ENCODE peak calls at places on chromosomes 3 and 15, in eight cellular contexts. W is ovary, B is tibial nerve, V is GM12878, C is HepG2, N is K562, R is A549, L is transverse colon. G is an unnamed sample.

GRCh38 chr3:123157598-123158287 is 44.0 kb upstream of the SEC22A start:
- DNase-seq in W (no peak), V (no peak), L (no peak), R (no peak), B (no peak), N (no peak), C (peak; percentile 72), G (peak; percentile 16)

GRCh38 chr15:58779554-58779953 is 8.5 kb downstream of the MINDY2 start:
- DNase-seq in N (peak; percentile 59), B (no peak), V (no peak), L (no peak), C (no peak), W (no peak), R (no peak), G (no peak)

GRCh38 chr15:98150084-98150483 is 189.6 kb downstream of the ARRDC4 start:
- DNase-seq in B (no peak), R (no peak), C (no peak), V (no peak), L (no peak), N (no peak), W (no peak), G (no peak)

GRCh38 chr3:122247825-122248185 is 64.3 kb downstream of the CASR start:
- DNase-seq in C (no peak), N (no peak), L (no peak), V (no peak), B (no peak), R (no peak), W (no peak), G (peak; percentile 21)

GRCh38 chr15:29698030-29698701 is 124.1 kb downstream of the TJP1 start:
- DNase-seq in L (no peak), N (no peak), R (peak; percentile 96), C (peak; percentile 61), V (no peak), B (no peak), W (no peak), G (no peak)

GRCh38 chr3:118909751-118910150 is 124.9 kb downstream of the IGSF11 start:
- DNase-seq in R (peak; percentile 13), N (no peak), L (no peak), B (no peak), W (no peak), C (no peak), V (no peak), G (no peak)

GRCh38 chr15:79073336-79073735 is 17.2 kb downstream of the RASGRF1 start:
- DNase-seq in V (no peak), R (no peak), C (no peak), W (no peak), B (no peak), L (no peak), N (no peak), G (no peak)

GRCh38 chr3:177330771-177331170 is 133.5 kb upstream of the TBL1XR1 start:
- DNase-seq in V (no peak), W (no peak), B (no peak), L (no peak), R (no peak), N (no peak), C (no peak), G (no peak)

GRCh38 chr3:42697326-42698051 is 5.1 kb downstream of the HHATL start:
- DNase-seq in V (no peak), B (no peak), L (no peak), N (no peak), C (no peak), R (no peak), W (peak; percentile 4), G (no peak)

GRCh38 chr15:88834211-88834812 is 31.1 kb downstream of the ACAN start:
- DNase-seq in R (peak; percentile 44), B (peak; percentile 57), N (peak; percentile 48), W (peak; percentile 78), V (no peak), C (no peak), L (peak; percentile 24), G (peak; percentile 51)

GRCh38 chr3:36909666-36910065 is 35.2 kb downstream of the TRANK1 start:
- DNase-seq in V (no peak), L (no peak), R (no peak), N (no peak), B (no peak), W (no peak), C (no peak), G (no peak)

GRCh38 chr3:15361494-15362214 is 29.3 kb upstream of the SH3BP5 start:
- DNase-seq in B (no peak), V (peak; percentile 99), L (peak; percentile 23), N (no peak), W (no peak), R (no peak), C (no peak), G (no peak)

GRCh38 chr3:62143843-62144450 is 229.4 kb downstream of the FEZF2 start:
- DNase-seq in B (no peak), R (no peak), C (no peak), L (no peak), N (no peak), W (no peak), V (no peak), G (no peak)

GRCh38 chr3:62144482-62144881 is 228.9 kb downstream of the FEZF2 start:
- DNase-seq in V (no peak), R (no peak), L (no peak), W (no peak), N (no peak), C (no peak), B (no peak), G (no peak)

GRCh38 chr3:62142696-62143095 is 230.7 kb downstream of the FEZF2 start:
- DNase-seq in B (no peak), L (no peak), V (no peak), W (no peak), N (no peak), C (no peak), R (no peak), G (no peak)

GRCh38 chr3:62139957-62140356 is 233.4 kb downstream of the FEZF2 start:
- DNase-seq in L (no peak), V (no peak), N (no peak), W (no peak), R (no peak), B (no peak), C (no peak), G (no peak)

DNA sequence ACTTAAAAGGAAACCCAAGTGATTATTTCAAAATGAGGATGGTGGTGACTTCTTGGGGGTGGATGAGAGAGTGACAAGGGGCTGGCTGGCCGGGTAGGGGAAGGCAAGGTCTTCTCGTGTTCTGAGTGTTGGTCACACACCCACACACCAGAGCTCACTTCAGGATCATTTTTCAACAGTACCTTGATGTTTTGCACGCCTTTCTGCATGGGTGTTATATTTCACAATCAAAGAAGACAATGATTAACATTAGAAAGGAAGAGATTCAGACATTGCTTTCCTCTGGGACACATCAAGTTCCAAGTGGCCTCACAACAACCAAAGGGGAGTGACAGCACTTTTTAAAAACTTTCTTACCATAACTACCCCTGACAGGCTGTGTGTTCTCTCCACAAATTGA is 231.1 kb downstream of the FEZF2 start:
- DNase-seq in V (no peak), L (no peak), B (no peak), N (no peak), W (no peak), C (no peak), R (no peak), G (no peak)
- H3K4me3 ChIP-seq in V (no peak overlapping the region), L (no peak overlapping the region), B (no peak overlapping the region), N (no peak overlapping the region), W (no peak overlapping the region), C (no peak overlapping the region), R (no peak overlapping the region), G (no peak overlapping the region)

GRCh38 chr3:50486219-50486888 is 17.1 kb downstream of the CACNA2D2 start:
- DNase-seq in W (no peak), C (no peak), B (no peak), N (no peak), L (no peak), R (no peak), V (no peak), G (no peak)
- TF ChIP-seq EP300 in W (no peak), C (no peak), B (no peak), N (no peak), L (no peak), R (no peak), V (no peak), G (no peak)

DNA sequence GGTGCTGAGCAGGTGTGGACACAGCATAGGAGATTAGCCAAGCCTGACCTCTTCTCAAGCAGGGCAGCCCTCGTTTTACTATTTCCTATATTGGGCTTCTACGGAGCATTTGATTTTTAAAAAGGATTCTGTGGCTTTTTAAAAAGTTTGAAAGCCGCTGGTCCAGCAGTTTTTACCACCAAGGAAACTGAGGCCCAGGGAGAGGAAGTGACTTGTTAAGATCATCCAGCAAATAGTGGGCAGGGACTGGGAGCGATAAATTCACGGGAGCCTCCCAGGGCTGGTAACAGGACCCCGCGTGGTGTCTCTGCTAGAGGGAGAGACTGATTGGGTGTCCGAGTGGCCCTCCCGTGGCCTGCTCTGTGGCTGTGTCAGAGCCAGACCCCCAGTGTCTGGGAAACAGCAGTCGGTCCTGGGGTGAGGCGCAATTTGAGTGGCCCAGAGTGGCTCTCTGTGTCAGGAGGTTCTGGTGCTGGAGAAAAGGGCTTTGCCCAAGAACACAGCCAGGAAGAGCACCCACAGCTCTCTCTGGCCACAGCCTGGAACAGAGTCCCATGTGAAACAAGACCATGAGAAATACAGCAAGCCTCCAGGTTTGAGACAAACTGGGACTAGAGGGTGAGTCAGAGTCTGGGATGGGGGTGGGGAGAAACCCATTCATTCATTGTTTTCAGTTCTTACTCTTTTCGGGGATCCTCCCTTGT is 4.2 kb downstream of the FURIN start:
- DNase-seq in N (peak; percentile 77), C (peak; percentile 56), R (peak; percentile 61), L (no peak), W (no peak), V (no peak), B (no peak), G (no peak)
- TF ChIP-seq POLR2A in N (peak; percentile 64), C (peak; percentile 35), R (no peak), L (no peak), W (no peak), V (peak; percentile 39), B (no peak), G (no peak)

DNA sequence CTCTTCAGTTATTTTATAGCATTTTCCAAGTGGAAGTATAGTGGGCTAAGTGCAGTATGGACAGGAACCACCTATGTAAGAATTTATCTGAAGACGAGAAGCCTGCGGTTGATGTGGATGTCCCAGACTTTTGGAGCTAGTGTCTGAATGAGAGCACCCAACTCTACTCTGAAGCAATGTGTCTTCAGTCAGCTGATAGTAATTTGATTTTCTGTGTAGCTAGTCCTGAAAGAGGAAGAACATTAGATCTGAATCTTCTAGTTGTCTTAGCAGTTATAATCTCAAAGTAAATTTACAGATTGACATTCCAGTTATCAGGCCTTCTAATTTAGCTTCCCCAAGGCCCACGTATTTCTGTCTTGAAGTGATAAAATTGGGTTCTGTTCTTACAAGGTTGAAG is 1.4 kb downstream of the TCAIM start:
- DNase-seq in V (no peak), B (no peak), R (no peak), W (no peak), N (no peak), C (no peak), L (no peak), G (no peak)
- H3K4me3 ChIP-seq in V (peak overlapping the region; percentile 87), B (peak overlapping the region; percentile 66), R (peak overlapping the region; percentile 73), W (no peak overlapping the region), N (peak overlapping the region; percentile 65), C (no peak overlapping the region), L (no peak overlapping the region), G (no peak overlapping the region)

GRCh38 chr3:165854696-165855095 is 17.5 kb upstream of the BCHE start:
- DNase-seq in R (peak; percentile 18), B (no peak), L (no peak), V (no peak), C (peak; percentile 1), N (peak; percentile 13), W (no peak), G (no peak)
- TF ChIP-seq EP300 in R (no peak), B (no peak), L (no peak), V (no peak), C (no peak), N (no peak), W (no peak), G (no peak)

G was measured in upper lobe of left lung.